ENCODE peak calls at places on chromosomes 7 and 10, in eight cellular contexts. C is GM20000; J is stimulated activated CD4-positive, alpha-beta T cell treated with anti-CD3 and anti-CD28 coated beads, Interleukin-15, amount 100 ng/mL, for 1 hour; Z is stimulated activated CD8-positive, alpha-beta memory T cell treated with anti-CD3 and anti-CD28 coated beads, Interleukin-4, amount 100 ng/mL, for 1 hour; D is sciatic nerve; M is SJCRH30; B is NCI-H2081; S is heart left ventricle. A is an unnamed sample.

GRCh38 chr10:35940067-35940989 is 298.2 kb upstream of the FZD8 start:
- DNase-seq in C (no peak), J (no peak), Z (no peak), D (peak; percentile 62), M (peak; percentile 63), B (peak; percentile 43), S (no peak), A (no peak)

GRCh38 chr10:98664329-98665042 is 217.8 kb upstream of the HPS1 start:
- DNase-seq in C (peak; percentile 45), J (no peak), Z (no peak), D (no peak), M (peak; percentile 57), B (no peak), S (peak; percentile 37), A (no peak)

GRCh38 chr10:23951841-23952240 is 257.1 kb upstream of the KIAA1217 start:
- DNase-seq in C (no peak), J (no peak), Z (no peak), D (no peak), M (no peak), B (no peak), S (no peak), A (no peak)

GRCh38 chr7:30859940-30860623 is 51.6 kb upstream of the AQP1 start:
- DNase-seq in C (no peak), J (no peak), Z (no peak), D (no peak), M (no peak), B (no peak), S (no peak), A (no peak)

GRCh38 chr7:75054744-75055527 is 18.7 kb downstream of the RCC1L start:
- DNase-seq in C (no peak), J (no peak), Z (no peak), D (no peak), M (no peak), B (no peak), S (peak; percentile 79), A (peak; percentile 52)

GRCh38 chr7:44244282-44244681 is 43.5 kb downstream of the YKT6 start:
- DNase-seq in C (peak; percentile 76), J (peak; percentile 20), Z (peak; percentile 15), D (no peak), M (peak; percentile 64), B (no peak), S (no peak), A (no peak)

GRCh38 chr7:11082552-11083213 is 109.0 kb downstream of the PHF14 start:
- DNase-seq in C (no peak), J (no peak), Z (no peak), D (no peak), M (no peak), B (no peak), S (no peak), A (no peak)

GRCh38 chr7:94401411-94401810 is 6.7 kb downstream of the COL1A2 start:
- DNase-seq in C (no peak), J (no peak), Z (no peak), D (no peak), M (no peak), B (no peak), S (no peak), A (no peak)

GRCh38 chr7:138756591-138757222 is 41.1 kb upstream of the TMEM213 start:
- DNase-seq in C (no peak), J (no peak), Z (no peak), D (no peak), M (peak; percentile 88), B (no peak), S (no peak), A (no peak)

GRCh38 chr10:64733980-64734379 is 1212.8 kb downstream of the REEP3 start:
- DNase-seq in C (peak; percentile 6), J (no peak), Z (no peak), D (no peak), M (peak; percentile 51), B (no peak), S (no peak), A (no peak)

A was measured in kidney epithelial cell.